ENCODE peak calls at places on chromosomes 11 and 22, in seven cellular contexts. B is tibial nerve, J is astrocyte of the spinal cord, V is GM12865, X is epithelial cell of proximal tubule, U is coronary artery, K is fibroblast of mammary gland. E is an unnamed sample.
A peak's percentile ranks its signal among the peaks of the same experiment; 100 is the strongest.

GRCh38 chr11:15627560-15627959 is 512.8 kb downstream of the INSC start:
- DNase-seq in J (peak; percentile 35), B (no peak), K (peak; percentile 5), X (peak; percentile 52), V (no peak), U (no peak), E (no peak)

GRCh38 chr11:4577761-4578160 is 3.8 kb upstream of the OR52I2 start:
- DNase-seq in V (no peak), U (no peak), X (no peak), K (no peak), J (no peak), B (no peak), E (no peak)

GRCh38 chr22:42868751-42869251 is 11.7 kb upstream of the ARFGAP3 start:
- DNase-seq in K (peak; percentile 47), V (no peak), B (no peak), U (peak; percentile 83), J (peak; percentile 72), X (no peak), E (no peak)

GRCh38 chr11:87425391-87425790 is 387.7 kb downstream of the TMEM135 start:
- DNase-seq in J (no peak), V (no peak), K (peak; percentile 16), B (no peak), X (no peak), U (no peak), E (no peak)

GRCh38 chr11:77411238-77411637 is 62.7 kb downstream of the PAK1 start:
- DNase-seq in V (peak; percentile 56), X (no peak), B (no peak), J (peak; percentile 19), K (peak; percentile 20), U (no peak), E (peak; percentile 29)

GRCh38 chr11:14500181-14500651 is 605 bp upstream of the COPB1 start:
- DNase-seq in K (peak; percentile 63), X (no peak), J (peak; percentile 74), B (peak; percentile 23), U (no peak), V (peak; percentile 72), E (peak; percentile 80)

GRCh38 chr11:118088531-118088930 is 1.8 kb upstream of the SMIM35 start:
- DNase-seq in K (no peak), J (peak; percentile 26), U (no peak), V (no peak), B (no peak), X (no peak), E (peak; percentile 52)

GRCh38 chr11:99015634-99016454 is 4.9 kb upstream of the CNTN5 start:
- DNase-seq in U (no peak), X (peak; percentile 6), V (peak; percentile 55), J (peak; percentile 62), K (peak; percentile 56), B (no peak), E (peak; percentile 78)

GRCh38 chr11:32094931-32095330 is 4.1 kb downstream of the RCN1 start:
- DNase-seq in U (no peak), V (no peak), X (no peak), K (peak; percentile 16), B (no peak), J (no peak), E (no peak)

GRCh38 chr11:35337136-35337918 is 82.0 kb downstream of the SLC1A2 start:
- DNase-seq in X (peak; percentile 97), V (peak; percentile 41), K (peak; percentile 100), J (peak; percentile 98), B (no peak), U (no peak), E (peak; percentile 98)

GRCh38 chr11:27414644-27415043 is 51.6 kb upstream of the CCDC34 start:
- DNase-seq in J (no peak), U (no peak), B (no peak), X (no peak), V (no peak), K (no peak), E (no peak)

GRCh38 chr11:28834877-28835276 is 726.7 kb downstream of the METTL15 start:
- DNase-seq in V (no peak), K (peak; percentile 76), U (no peak), J (peak; percentile 88), B (no peak), X (no peak), E (peak; percentile 81)

GRCh38 chr11:61507962-61508824 is at the start of gene LRRC10B:
- DNase-seq in J (no peak), X (no peak), K (no peak), B (no peak), U (no peak), V (peak; percentile 9), E (no peak)

GRCh38 chr11:113730887-113731726 is 25.0 kb upstream of the TMPRSS5 start:
- DNase-seq in J (peak; percentile 77), V (peak; percentile 21), U (no peak), X (peak; percentile 22), B (no peak), K (peak; percentile 66), E (peak; percentile 87)

GRCh38 chr22:48920776-48921241 is 906.9 kb downstream of the BRD1 start:
- DNase-seq in B (no peak), V (no peak), X (no peak), J (no peak), U (no peak), K (no peak), E (no peak)

GRCh38 chr11:44633641-44634040 is 68.2 kb downstream of the CD82 start:
- DNase-seq in J (no peak), U (no peak), X (no peak), K (no peak), B (no peak), V (no peak), E (no peak)

GRCh38 chr11:69889400-69890372 is 70.5 kb upstream of the FGF3 start:
- DNase-seq in V (no peak), U (no peak), X (no peak), J (no peak), K (no peak), B (no peak), E (no peak)

GRCh38 chr22:23226497-23226850 is 46.2 kb downstream of the BCR start:
- DNase-seq in V (no peak), J (no peak), X (no peak), U (no peak), B (no peak), K (peak; percentile 50), E (peak; percentile 28)

GRCh38 chr11:83063073-83063754 is 8.5 kb downstream of the RAB30 start:
- DNase-seq in V (peak; percentile 87), B (no peak), K (peak; percentile 66), J (peak; percentile 81), U (no peak), X (no peak), E (peak; percentile 62)

GRCh38 chr11:130070829-130071205 is 1.1 kb downstream of the APLP2 start:
- DNase-seq in V (no peak), U (no peak), K (no peak), X (no peak), J (peak; percentile 43), B (no peak), E (peak; percentile 61)

GRCh38 chr11:2094354-2095197 is 44.6 kb downstream of the IGF2 start:
- DNase-seq in V (no peak), X (no peak), J (no peak), K (no peak), B (no peak), U (no peak), E (no peak)

GRCh38 chr22:19477321-19478085 is 1.5 kb downstream of the UFD1 start:
- DNase-seq in U (no peak), V (peak; percentile 22), X (no peak), J (peak; percentile 21), B (no peak), K (peak; percentile 40), E (peak; percentile 41)

GRCh38 chr11:94786264-94787126 is 18.3 kb downstream of the AMOTL1 start:
- DNase-seq in B (no peak), U (no peak), X (no peak), K (peak; percentile 69), J (peak; percentile 71), V (peak; percentile 41), E (peak; percentile 85)

DNA sequence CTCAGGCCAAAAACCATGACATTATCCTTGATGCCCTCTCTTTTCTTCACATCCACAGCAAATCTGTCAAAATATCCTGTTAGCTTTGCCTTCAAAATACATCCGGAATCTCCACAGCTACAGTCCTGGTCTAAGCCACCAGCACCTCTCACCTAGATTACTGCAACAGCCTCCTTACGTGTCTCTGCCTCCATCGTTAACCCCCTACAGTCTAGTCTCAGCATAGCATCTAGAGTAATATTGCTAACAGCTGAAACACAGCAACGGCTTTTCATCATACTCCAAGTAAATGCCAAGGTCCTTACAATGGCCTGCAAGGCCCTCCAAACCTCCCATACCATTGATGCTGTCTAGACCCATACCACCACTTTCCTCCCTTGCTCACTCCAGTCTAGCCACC is 4.4 kb downstream of the TSG101 start:
- DNase-seq in J (no peak), U (no peak), X (no peak), B (no peak), K (peak; percentile 36), V (peak; percentile 40), E (peak; percentile 14)
- TF ChIP-seq CTCF in J (peak; percentile 2), U (no peak), X (peak; percentile 13), B (no peak), K (peak; percentile 22), V (peak; percentile 34), E (peak; percentile 25)

GRCh38 chr22:39517470-39517869 is 2.9 kb upstream of the ATF4 start:
- DNase-seq in B (no peak), V (no peak), K (no peak), J (no peak), X (no peak), U (no peak), E (no peak)
- H3K4me3 ChIP-seq in B (no peak overlapping the region), V (no peak overlapping the region), K (no peak overlapping the region), J (no peak overlapping the region), X (no peak overlapping the region), U (no peak overlapping the region), E (no peak overlapping the region)

DNA sequence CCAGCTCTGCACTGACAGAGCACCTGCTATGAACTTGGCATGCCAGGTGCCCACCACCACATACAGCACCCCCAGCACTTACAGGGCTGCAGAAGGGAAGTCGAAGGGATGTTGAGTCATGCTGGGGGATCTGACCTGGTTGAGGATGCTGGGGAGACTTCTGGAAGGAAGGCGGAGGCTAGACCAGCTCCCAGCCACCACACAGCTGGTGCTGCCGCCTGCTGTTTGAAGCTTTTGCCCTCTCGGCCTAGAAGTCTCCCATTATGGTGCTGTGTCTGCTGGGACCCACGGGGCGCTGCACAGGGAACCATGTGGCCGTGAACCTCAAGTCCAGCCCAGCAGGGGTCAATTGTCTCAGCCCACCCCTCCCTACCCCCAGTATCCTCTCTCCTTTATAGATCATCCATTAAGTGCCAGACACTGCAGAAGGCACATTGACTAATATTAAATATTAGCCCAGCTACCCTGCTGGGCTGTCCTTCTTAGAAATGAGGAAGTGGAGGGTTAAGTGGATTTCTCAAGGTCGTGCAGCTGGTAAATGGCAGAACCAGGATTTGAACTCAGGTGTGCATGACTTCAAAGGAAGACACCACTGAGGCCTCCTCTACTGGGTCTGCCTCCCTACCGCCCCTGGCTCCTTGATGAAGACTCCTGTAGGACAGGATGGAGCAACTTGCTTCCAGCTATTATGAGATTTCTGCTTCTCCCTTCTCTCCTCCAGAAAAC is 49.7 kb downstream of the CYTH4 start:
- DNase-seq in B (no peak), V (peak; percentile 17), X (no peak), J (no peak), U (no peak), K (no peak), E (no peak)
- TF ChIP-seq CTCF in B (no peak), V (peak; percentile 17), X (peak; percentile 65), J (no peak), U (no peak), K (no peak), E (peak; percentile 23)

DNA sequence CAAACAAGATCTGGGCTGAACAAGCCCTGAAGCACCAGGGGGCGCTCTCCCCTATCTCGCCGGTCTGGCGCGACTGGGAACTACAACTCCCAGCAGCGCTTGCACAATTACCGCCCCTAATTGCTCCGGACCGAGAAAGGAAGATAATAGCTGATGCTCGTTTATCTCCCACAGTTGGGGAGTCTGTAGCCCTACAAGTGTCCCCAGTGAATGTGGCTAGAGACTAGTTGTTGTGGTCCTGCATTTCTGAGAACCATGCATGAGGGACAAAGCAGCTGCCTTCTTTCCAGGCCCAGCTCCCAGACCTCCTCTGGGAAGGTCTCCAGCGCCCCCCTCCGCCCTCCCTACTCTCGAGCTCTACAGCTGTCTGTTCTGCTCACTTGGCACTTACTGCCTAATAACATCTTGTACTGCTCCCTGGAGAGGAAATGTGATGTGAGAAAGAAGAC is 34.4 kb downstream of the NRXN2 start:
- DNase-seq in X (peak; percentile 9), J (peak; percentile 88), V (peak; percentile 91), B (peak; percentile 74), K (peak; percentile 81), U (peak; percentile 88), E (peak; percentile 91)
- H3K4me3 ChIP-seq in X (peak overlapping the region; percentile 44), J (peak overlapping the region; percentile 42), V (peak overlapping the region; percentile 5), B (no peak overlapping the region), K (peak overlapping the region; percentile 54), U (peak overlapping the region; percentile 64), E (peak overlapping the region; percentile 50)